ENCODE peak calls at places on chromosomes 1 and 21, in nine cellular contexts. R, K, W, Z, N, I, G, X and E are unnamed samples.

GRCh38 chr1:6041432-6042062 is 4.1 kb upstream of the KCNAB2 start:
- DNase-seq in R (peak), K (no peak), W (peak), Z (peak), N (no peak), I (no peak), G (no peak), X (no peak), E (peak)

GRCh38 chr1:112852276-112852675 is 103.7 kb downstream of the SLC16A1 start:
- DNase-seq in R (no peak), K (no peak), W (no peak), Z (no peak), N (no peak), I (no peak), G (no peak), X (no peak), E (no peak)

GRCh38 chr1:66777846-66778245 is 23.2 kb downstream of the INSL5 start:
- DNase-seq in R (no peak), K (no peak), W (no peak), Z (no peak), N (no peak), I (no peak), G (no peak), X (no peak), E (no peak)

GRCh38 chr1:93350875-93351274 is 5.2 kb downstream of the DR1 start:
- DNase-seq in R (no peak), K (no peak), W (no peak), Z (no peak), N (no peak), I (no peak), G (no peak), X (no peak), E (no peak)

GRCh38 chr1:23460519-23460918 is 23.5 kb downstream of the ASAP3 start:
- DNase-seq in R (no peak), K (no peak), W (no peak), Z (peak), N (no peak), I (no peak), G (no peak), X (no peak), E (no peak)

GRCh38 chr1:31564606-31564989 is 11.7 kb upstream of the TINAGL1 start:
- DNase-seq in R (no peak), K (no peak), W (no peak), Z (no peak), N (no peak), I (no peak), G (no peak), X (no peak), E (no peak)

GRCh38 chr1:42765832-42766722 is 751 bp downstream of the P3H1 start:
- DNase-seq in R (no peak), K (peak), W (peak), Z (peak), N (peak), I (peak), G (peak), X (peak), E (peak)

GRCh38 chr1:35222322-35223108 is 29.6 kb upstream of the SFPQ start:
- DNase-seq in R (no peak), K (peak), W (no peak), Z (no peak), N (no peak), I (no peak), G (no peak), X (no peak), E (peak)

GRCh38 chr21:44291078-44291935 is 5.6 kb downstream of the AIRE start:
- DNase-seq in R (no peak), K (no peak), W (no peak), Z (no peak), N (no peak), I (no peak), G (no peak), X (no peak), E (no peak)

GRCh38 chr1:45640293-45640692 is 16.4 kb upstream of the CCDC17 start:
- DNase-seq in R (no peak), K (no peak), W (no peak), Z (no peak), N (no peak), I (no peak), G (no peak), X (no peak), E (no peak)

GRCh38 chr1:182181167-182181572 is 119.7 kb upstream of the ZNF648 start:
- DNase-seq in R (no peak), K (no peak), W (no peak), Z (peak), N (no peak), I (no peak), G (no peak), X (no peak), E (no peak)

GRCh38 chr1:204405988-204406387 is 5.6 kb downstream of the PPP1R15B start:
- DNase-seq in R (no peak), K (no peak), W (no peak), Z (no peak), N (no peak), I (no peak), G (no peak), X (no peak), E (no peak)

GRCh38 chr1:58397187-58397820 is 149.2 kb downstream of the OMA1 start:
- DNase-seq in R (no peak), K (no peak), W (no peak), Z (no peak), N (peak), I (no peak), G (no peak), X (no peak), E (peak)

GRCh38 chr1:175314300-175314699 is 121.7 kb upstream of the KIAA0040 start:
- DNase-seq in R (no peak), K (no peak), W (no peak), Z (no peak), N (peak), I (no peak), G (no peak), X (no peak), E (no peak)

GRCh38 chr21:45306453-45306831 is 18.7 kb upstream of the POFUT2 start:
- DNase-seq in R (no peak), K (no peak), W (peak), Z (no peak), N (no peak), I (peak), G (no peak), X (no peak), E (no peak)

GRCh38 chr21:31161157-31161556 is 122.9 kb upstream of the KRTAP19-8 start:
- DNase-seq in R (no peak), K (no peak), W (peak), Z (no peak), N (no peak), I (no peak), G (no peak), X (no peak), E (no peak)

GRCh38 chr1:11749203-11749689 is 12.7 kb upstream of the C1orf167 start:
- DNase-seq in R (peak), K (no peak), W (peak), Z (no peak), N (peak), I (peak), G (peak), X (peak), E (no peak)

GRCh38 chr1:92792340-92792782 is 7.5 kb upstream of the EVI5 start:
- DNase-seq in R (no peak), K (no peak), W (no peak), Z (no peak), N (peak), I (no peak), G (no peak), X (no peak), E (no peak)

GRCh38 chr1:147700042-147700711 is 29.9 kb upstream of the ACP6 start:
- DNase-seq in R (no peak), K (peak), W (peak), Z (peak), N (peak), I (peak), G (peak), X (peak), E (peak)

GRCh38 chr1:18643154-18644012 is 12.7 kb downstream of the PAX7 start:
- DNase-seq in R (no peak), K (no peak), W (no peak), Z (peak), N (no peak), I (no peak), G (no peak), X (no peak), E (no peak)

GRCh38 chr1:171984850-171985485 is 143.7 kb downstream of the DNM3 start:
- DNase-seq in R (no peak), K (no peak), W (no peak), Z (peak), N (no peak), I (no peak), G (no peak), X (no peak), E (no peak)

GRCh38 chr1:20266642-20267041 is 24.0 kb upstream of the VWA5B1 start:
- DNase-seq in R (no peak), K (no peak), W (no peak), Z (peak), N (no peak), I (no peak), G (no peak), X (no peak), E (no peak)

GRCh38 chr1:207030522-207031009 is 2.0 kb downstream of the C1orf116 start:
- DNase-seq in R (no peak), K (no peak), W (no peak), Z (peak), N (no peak), I (no peak), G (no peak), X (no peak), E (no peak)

GRCh38 chr1:168348146-168348709 is 67.6 kb downstream of the TBX19 start:
- DNase-seq in R (no peak), K (no peak), W (no peak), Z (peak), N (peak), I (no peak), G (no peak), X (no peak), E (no peak)

GRCh38 chr21:17576080-17576835 is 36.4 kb downstream of the BTG3 start:
- DNase-seq in R (no peak), K (no peak), W (peak), Z (no peak), N (no peak), I (no peak), G (no peak), X (no peak), E (no peak)